ENCODE peak calls at places on chromosomes 5 and 9, in six cellular contexts. W is lower leg skin, L is AG10803, G is Calu3, Y is AG04450, I is heart left ventricle. N is an unnamed sample.

GRCh38 chr9:134283111-134283515 is 43.1 kb upstream of the RXRA start:
- DNase-seq in G (peak; percentile 11), W (peak; percentile 96), Y (peak; percentile 13), I (peak; percentile 80), L (peak; percentile 89), N (peak; percentile 19)

GRCh38 chr5:148791334-148791667 is 35.1 kb upstream of the ADRB2 start:
- DNase-seq in L (peak; percentile 32), W (no peak), Y (no peak), I (no peak), G (no peak), N (no peak)

GRCh38 chr9:80352967-80353366 is 781.2 kb downstream of the TLE4 start:
- DNase-seq in I (no peak), Y (no peak), L (no peak), G (no peak), W (no peak), N (no peak)

GRCh38 chr5:73709536-73710129 is 83.6 kb downstream of the ARHGEF28 start:
- DNase-seq in L (peak; percentile 9), Y (no peak), G (no peak), I (no peak), W (no peak), N (peak; percentile 61)

GRCh38 chr9:93057024-93057702 is 1.3 kb upstream of the SUSD3 start:
- DNase-seq in W (no peak), L (no peak), Y (no peak), G (no peak), I (no peak), N (no peak)

GRCh38 chr5:80191991-80192398 is 63.9 kb downstream of the SERINC5 start:
- DNase-seq in W (no peak), Y (no peak), L (peak; percentile 21), I (peak; percentile 70), G (no peak), N (no peak)

GRCh38 chr9:112747094-112747493 is 3.5 kb upstream of the SNX30 start:
- DNase-seq in L (no peak), G (no peak), Y (no peak), I (no peak), W (peak; percentile 58), N (no peak)

GRCh38 chr5:173744527-173744926 is 128.1 kb upstream of the BOD1 start:
- DNase-seq in I (no peak), Y (no peak), G (no peak), W (no peak), L (no peak), N (no peak)

GRCh38 chr9:100573655-100574260 is 4.1 kb upstream of the CAVIN4 start:
- DNase-seq in Y (no peak), G (no peak), I (no peak), L (peak; percentile 12), W (no peak), N (no peak)

GRCh38 chr9:101397746-101398334 is 578 bp downstream of the MRPL50 start:
- DNase-seq in I (no peak), W (no peak), Y (no peak), G (no peak), L (peak; percentile 15), N (peak; percentile 37)

GRCh38 chr5:130141689-130142320 is 237.5 kb downstream of the CHSY3 start:
- DNase-seq in I (no peak), W (no peak), L (peak; percentile 47), G (peak; percentile 75), Y (peak; percentile 10), N (peak; percentile 63)

GRCh38 chr9:130286072-130286770 is 20.7 kb downstream of the HMCN2 start:
- DNase-seq in I (peak; percentile 5), Y (no peak), G (no peak), W (no peak), L (no peak), N (no peak)

GRCh38 chr9:124342946-124343485 is 72.2 kb downstream of the PSMB7 start:
- DNase-seq in W (peak; percentile 91), G (no peak), I (peak; percentile 57), L (peak; percentile 89), Y (peak; percentile 78), N (peak; percentile 93)

GRCh38 chr9:138104251-138105122 is 226.9 kb downstream of the CACNA1B start:
- DNase-seq in G (no peak), Y (no peak), L (no peak), I (no peak), W (peak; percentile 76), N (no peak)

GRCh38 chr5:55847837-55848236 is 3.3 kb upstream of the IL31RA start:
- DNase-seq in Y (no peak), I (no peak), L (peak; percentile 6), G (no peak), W (no peak), N (peak; percentile 51)

GRCh38 chr5:90170231-90170630 is 239.3 kb downstream of the CETN3 start:
- DNase-seq in G (no peak), I (no peak), W (no peak), L (peak; percentile 24), Y (no peak), N (no peak)

GRCh38 chr5:71653119-71653518 is 66.0 kb upstream of the CARTPT start:
- DNase-seq in L (peak; percentile 71), Y (no peak), I (no peak), W (no peak), G (no peak), N (no peak)

GRCh38 chr9:9003184-9003583 is 1203.6 kb upstream of the DMAC1 start:
- DNase-seq in Y (no peak), L (no peak), I (peak; percentile 43), W (no peak), G (peak; percentile 11), N (peak; percentile 4)

GRCh38 chr5:76280494-76280893 is 122.6 kb upstream of the IQGAP2 start:
- DNase-seq in G (no peak), I (no peak), L (no peak), W (no peak), Y (no peak), N (no peak)

GRCh38 chr5:83530186-83530585 is 58.6 kb downstream of the VCAN start:
- DNase-seq in I (no peak), L (peak; percentile 72), W (no peak), Y (no peak), G (no peak), N (peak; percentile 73)

GRCh38 chr5:83526289-83526688 is 54.7 kb downstream of the VCAN start:
- DNase-seq in I (no peak), W (no peak), G (no peak), Y (no peak), L (no peak), N (no peak)

GRCh38 chr5:83527191-83527590 is 55.6 kb downstream of the VCAN start:
- DNase-seq in W (no peak), L (no peak), Y (no peak), G (no peak), I (no peak), N (no peak)

GRCh38 chr5:83527722-83528438 is 56.3 kb downstream of the VCAN start:
- DNase-seq in W (no peak), Y (no peak), G (no peak), I (no peak), L (no peak), N (no peak)

GRCh38 chr5:83528439-83528769 is 56.9 kb downstream of the VCAN start:
- DNase-seq in W (no peak), L (no peak), I (no peak), Y (no peak), G (no peak), N (peak; percentile 51)
- TF ChIP-seq CTCF in W (no peak), L (no peak), I (no peak), Y (no peak), G (no peak), N (no peak)

DNA sequence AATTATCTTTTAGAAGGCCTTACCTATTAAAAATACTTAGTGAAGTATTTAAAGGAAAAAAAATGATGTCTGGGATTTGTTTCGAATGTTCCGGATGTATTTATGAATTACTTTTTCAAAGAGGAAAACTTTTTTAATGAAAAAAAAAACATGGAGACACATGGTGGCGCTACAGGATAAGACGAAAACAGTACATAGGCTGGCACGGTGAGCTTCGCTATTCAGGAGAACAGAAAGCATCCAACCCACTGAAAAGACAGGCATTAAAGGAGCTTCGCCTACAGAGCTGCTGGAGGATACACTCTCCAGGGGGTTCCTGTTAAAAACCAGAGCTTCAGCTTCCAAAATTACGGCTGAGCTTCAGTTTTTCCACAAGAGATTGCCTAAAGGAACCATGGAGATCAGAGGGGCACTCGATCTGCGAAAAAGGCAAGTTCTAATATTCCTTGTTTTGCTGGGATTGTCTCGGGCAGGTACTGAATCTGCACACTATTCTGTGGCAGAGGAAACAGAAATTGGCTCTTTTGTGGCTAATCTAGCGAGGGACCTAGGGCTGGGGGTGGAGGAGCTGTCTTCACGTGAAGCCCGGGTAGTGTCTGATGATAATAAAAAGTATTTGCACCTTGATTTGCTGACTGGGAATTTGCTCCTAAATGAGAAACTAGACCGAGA is at the start of gene PCDHB14:
- DNase-seq in W (no peak), G (peak; percentile 66), L (peak; percentile 44), I (no peak), Y (no peak), N (peak; percentile 18)
- TF ChIP-seq CTCF in W (no peak), G (peak; percentile 63), L (peak; percentile 34), I (no peak), Y (no peak), N (no peak)

GRCh38 chr9:91558879-91559278 is 135.2 kb upstream of the NFIL3 start:
- DNase-seq in W (no peak), G (no peak), L (peak; percentile 55), Y (no peak), I (no peak), N (peak; percentile 14)
- TF ChIP-seq CTCF in W (no peak), G (no peak), L (peak; percentile 47), Y (no peak), I (no peak), N (no peak)

GRCh38 chr9:38406476-38407186 is 14.1 kb downstream of the ALDH1B1 start:
- DNase-seq in I (no peak), Y (no peak), G (no peak), W (no peak), L (no peak), N (no peak)
- TF ChIP-seq CTCF in I (no peak), Y (no peak), G (no peak), W (no peak), L (no peak), N (no peak)

GRCh38 chr9:35519697-35520403 is 29.9 kb downstream of the RUSC2 start:
- DNase-seq in W (no peak), L (no peak), I (no peak), G (no peak), Y (no peak), N (no peak)

GRCh38 chr9:35522725-35523124 is 32.8 kb downstream of the RUSC2 start:
- DNase-seq in Y (no peak), G (no peak), I (no peak), W (no peak), L (no peak), N (no peak)

GRCh38 chr9:35520404-35520790 is 30.5 kb downstream of the RUSC2 start:
- DNase-seq in W (no peak), I (no peak), G (no peak), Y (no peak), L (no peak), N (peak; percentile 61)

GRCh38 chr9:35521708-35522107 is 31.8 kb downstream of the RUSC2 start:
- DNase-seq in Y (peak; percentile 75), I (no peak), W (no peak), G (no peak), L (peak; percentile 85), N (peak; percentile 84)

GRCh38 chr9:35522189-35522588 is 32.3 kb downstream of the RUSC2 start:
- DNase-seq in G (no peak), I (no peak), L (no peak), Y (no peak), W (no peak), N (no peak)
- TF ChIP-seq CTCF in G (no peak), I (no peak), L (peak; percentile 29), Y (peak; percentile 29), W (no peak), N (peak; percentile 51)

GRCh38 chr5:15383469-15383868 is 116.5 kb upstream of the FBXL7 start:
- DNase-seq in G (no peak), L (peak; percentile 27), W (no peak), Y (no peak), I (no peak), N (peak; percentile 60)
- TF ChIP-seq CTCF in G (no peak), L (peak; percentile 61), W (no peak), Y (peak; percentile 68), I (no peak), N (peak; percentile 72)